ENCODE peak calls at places on chromosomes 4 and X, in five cellular contexts. B, O, X, I and F are unnamed samples.

GRCh38 chrX:14027511-14028019 is 2.1 kb downstream of the GEMIN8 start:
- DNase-seq in I (no peak), X (peak; percentile 86), B (no peak), O (no peak), F (no peak)

GRCh38 chrX:11687157-11687556 is 21.4 kb upstream of the ARHGAP6 start:
- DNase-seq in X (no peak), B (no peak), O (no peak), I (no peak), F (no peak)

GRCh38 chrX:117510453-117510852 is 606.2 kb downstream of the KLHL13 start:
- DNase-seq in I (peak; percentile 11), X (no peak), B (no peak), O (no peak), F (no peak)

GRCh38 chr4:119124314-119124713 is 11.3 kb upstream of the MYOZ2 start:
- DNase-seq in I (no peak), X (no peak), B (peak; percentile 40), O (no peak), F (no peak)

GRCh38 chrX:103210056-103210455 is 4.9 kb upstream of the BEX4 start:
- DNase-seq in I (no peak), O (no peak), B (no peak), X (no peak), F (no peak)

GRCh38 chrX:30060718-30061117 is 154.6 kb upstream of the MAGEB2 start:
- DNase-seq in O (no peak), X (peak; percentile 47), B (no peak), I (peak; percentile 13), F (no peak)

GRCh38 chrX:143568467-143568866 is 51.2 kb upstream of the SPANXN3 start:
- DNase-seq in X (no peak), O (no peak), I (no peak), B (no peak), F (no peak)

GRCh38 chr4:5165419-5166369 is 114.4 kb downstream of the STK32B start:
- DNase-seq in X (peak; percentile 66), B (no peak), I (no peak), O (no peak), F (no peak)

GRCh38 chr4:41212221-41213203 is 1.8 kb downstream of the APBB2 start:
- DNase-seq in X (peak; percentile 72), B (peak; percentile 47), I (peak; percentile 46), O (peak; percentile 59), F (no peak)

GRCh38 chr4:51895816-51896408 is 53.0 kb downstream of the DCUN1D4 start:
- DNase-seq in I (peak; percentile 77), X (peak; percentile 80), O (peak; percentile 87), B (peak; percentile 62), F (peak; percentile 70)
- H3K4me1 ChIP-seq in I (peaks cover 5% of the 10 kb centered on the region), X (peaks cover 26% of the 10 kb centered on the region), O (no peaks in the 10 kb centered on the region), B (no peaks in the 10 kb centered on the region), F (no peaks in the 10 kb centered on the region)

DNA sequence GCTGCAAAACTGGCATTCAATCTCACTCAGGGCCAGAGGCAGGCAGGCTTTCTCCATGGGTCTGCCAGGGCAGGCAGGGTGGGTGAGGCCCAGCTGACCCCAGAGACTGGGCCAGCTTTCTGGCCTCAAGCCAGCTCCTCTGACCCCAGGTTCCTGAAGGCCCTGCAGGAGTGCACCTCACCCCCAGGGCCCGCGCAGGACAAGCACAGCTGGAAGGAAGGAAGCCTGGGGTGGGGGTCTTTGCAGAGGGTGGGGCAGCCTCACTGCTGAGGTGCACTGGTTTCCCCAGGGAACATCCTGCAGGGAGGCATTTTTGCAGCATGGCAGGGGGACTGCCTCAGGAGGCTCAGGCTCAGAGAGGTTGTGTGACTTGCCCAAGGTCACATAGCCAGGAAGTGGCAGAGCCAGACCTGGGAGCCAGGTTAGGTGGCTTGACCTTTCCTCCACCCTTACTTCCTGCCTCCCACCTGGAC is 31.5 kb upstream of the AFAP1 start:
- DNase-seq in X (no peak), I (no peak), B (no peak), O (no peak), F (no peak)
- H3K4me1 ChIP-seq in X (peaks cover 56% of the 10 kb centered on the region), I (no peaks in the 10 kb centered on the region), B (peaks cover 29% of the 10 kb centered on the region), O (peaks cover 6% of the 10 kb centered on the region), F (no peaks in the 10 kb centered on the region)

DNA sequence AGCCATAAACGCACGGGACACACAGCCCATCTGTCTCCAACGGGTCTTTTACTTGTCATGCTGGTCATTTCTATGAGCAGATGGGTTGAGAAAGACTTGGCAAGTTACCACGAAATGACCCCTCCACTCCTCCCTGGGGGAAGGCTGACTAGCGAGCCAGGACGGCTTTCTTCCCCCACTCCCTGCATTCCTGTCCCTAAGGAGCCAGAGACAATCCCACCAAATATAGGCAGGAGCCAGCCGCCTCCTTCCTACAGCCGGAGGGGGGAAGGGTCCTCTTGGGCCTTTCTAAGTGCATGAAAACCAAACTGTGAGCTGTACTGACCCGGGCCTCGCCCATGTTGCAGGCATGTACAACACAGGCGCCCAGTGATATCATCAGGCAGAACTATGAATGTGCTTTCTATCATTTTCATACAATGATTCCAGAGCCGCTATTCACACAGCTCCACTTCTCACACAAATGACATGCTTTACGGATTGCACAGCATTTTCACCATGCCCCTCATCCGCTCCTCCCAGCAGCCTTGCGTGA is 28.6 kb downstream of the AFAP1 start:
- DNase-seq in B (no peak), O (no peak), I (no peak), X (no peak), F (no peak)
- H3K4me1 ChIP-seq in B (peaks cover 37% of the 10 kb centered on the region), O (no peaks in the 10 kb centered on the region), I (no peaks in the 10 kb centered on the region), X (peaks cover 44% of the 10 kb centered on the region), F (no peaks in the 10 kb centered on the region)

GRCh38 chrX:76555816-76556215 is 128.3 kb downstream of the MAGEE1 start:
- DNase-seq in X (peak; percentile 62), O (no peak), I (peak; percentile 71), B (no peak), F (no peak)

GRCh38 chrX:76550016-76550415 is 122.5 kb downstream of the MAGEE1 start:
- DNase-seq in B (no peak), X (no peak), O (no peak), I (no peak), F (no peak)

DNA sequence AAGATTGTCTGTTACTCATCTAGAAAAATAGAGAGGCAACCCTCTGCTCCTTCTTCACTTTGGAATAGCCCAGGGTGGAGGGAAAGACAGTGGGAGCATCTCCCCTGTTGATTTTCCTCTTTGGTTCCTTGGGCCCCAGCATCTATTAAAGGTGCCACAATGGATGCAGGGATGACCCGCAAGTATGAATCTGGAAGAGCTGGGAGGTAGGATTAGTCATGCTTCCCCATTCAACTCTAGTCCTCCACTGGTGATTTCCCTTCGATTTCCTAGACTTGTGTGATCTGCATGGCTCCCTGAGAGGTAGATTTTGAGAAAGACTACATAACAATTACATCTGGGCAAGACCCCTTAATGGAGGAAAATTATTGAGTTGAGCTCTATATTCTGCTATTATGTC is 127.8 kb downstream of the MAGEE1 start:
- DNase-seq in O (no peak), B (no peak), I (no peak), X (no peak), F (no peak)
- H3K4me1 ChIP-seq in O (no peaks in the 10 kb centered on the region), B (no peaks in the 10 kb centered on the region), I (no peaks in the 10 kb centered on the region), X (no peaks in the 10 kb centered on the region), F (no peaks in the 10 kb centered on the region)

DNA sequence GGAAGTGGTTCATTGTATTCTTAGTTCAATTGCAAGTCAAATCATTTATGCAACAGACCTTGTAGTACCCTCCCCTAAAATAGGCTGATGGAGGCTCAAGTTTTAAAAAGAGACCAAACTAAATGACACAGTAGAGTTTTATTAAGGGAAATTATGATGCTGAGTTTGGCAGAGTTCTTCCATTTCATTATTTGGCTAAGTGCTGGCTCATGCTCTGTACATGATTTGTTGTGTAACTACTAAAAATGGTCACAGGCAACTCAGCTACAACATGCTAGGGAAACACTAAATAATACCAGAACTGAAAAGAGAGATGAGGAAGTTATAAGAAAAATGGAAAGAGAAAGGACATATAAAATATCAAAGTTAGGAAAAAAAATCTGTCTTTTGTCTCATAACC is 96.1 kb upstream of the TFDP3 start:
- DNase-seq in X (no peak), B (no peak), I (no peak), O (no peak), F (no peak)
- H3K4me1 ChIP-seq in X (no peaks in the 10 kb centered on the region), B (no peaks in the 10 kb centered on the region), I (no peaks in the 10 kb centered on the region), O (no peaks in the 10 kb centered on the region), F (no peaks in the 10 kb centered on the region)

GRCh38 chr4:113636438-113636818 is 125.1 kb downstream of the CAMK2D start:
- DNase-seq in B (no peak), I (no peak), O (no peak), X (peak; percentile 29), F (peak; percentile 15)

GRCh38 chr4:113634081-113634969 is 127.2 kb downstream of the CAMK2D start:
- DNase-seq in B (no peak), X (peak; percentile 50), O (no peak), I (no peak), F (no peak)

GRCh38 chr4:113637363-113637762 is 124.2 kb downstream of the CAMK2D start:
- DNase-seq in I (no peak), X (peak; percentile 13), B (no peak), O (no peak), F (no peak)

GRCh38 chr4:113636877-113637276 is 124.7 kb downstream of the CAMK2D start:
- DNase-seq in I (no peak), X (peak; percentile 88), O (no peak), B (no peak), F (peak; percentile 61)

GRCh38 chr4:113635739-113636437 is 125.7 kb downstream of the CAMK2D start:
- DNase-seq in B (no peak), O (no peak), I (no peak), X (peak; percentile 49), F (no peak)
- H3K4me1 ChIP-seq in B (peaks cover 36% of the 10 kb centered on the region), O (peaks cover 13% of the 10 kb centered on the region), I (peaks cover 19% of the 10 kb centered on the region), X (peaks cover 47% of the 10 kb centered on the region), F (peaks cover 23% of the 10 kb centered on the region)

GRCh38 chr4:183633476-183634058 is 25.4 kb downstream of the RWDD4 start:
- DNase-seq in X (no peak), B (no peak), I (no peak), O (no peak), F (no peak)

GRCh38 chr4:183635333-183635732 is 23.7 kb downstream of the RWDD4 start:
- DNase-seq in B (no peak), X (no peak), I (peak; percentile 14), O (no peak), F (no peak)

GRCh38 chr4:183632689-183633088 is 26.3 kb downstream of the RWDD4 start:
- DNase-seq in X (no peak), B (no peak), O (no peak), I (peak; percentile 59), F (no peak)

GRCh38 chr4:183635737-183636136 is 23.2 kb downstream of the RWDD4 start:
- DNase-seq in B (no peak), I (peak; percentile 10), X (no peak), O (no peak), F (no peak)

DNA sequence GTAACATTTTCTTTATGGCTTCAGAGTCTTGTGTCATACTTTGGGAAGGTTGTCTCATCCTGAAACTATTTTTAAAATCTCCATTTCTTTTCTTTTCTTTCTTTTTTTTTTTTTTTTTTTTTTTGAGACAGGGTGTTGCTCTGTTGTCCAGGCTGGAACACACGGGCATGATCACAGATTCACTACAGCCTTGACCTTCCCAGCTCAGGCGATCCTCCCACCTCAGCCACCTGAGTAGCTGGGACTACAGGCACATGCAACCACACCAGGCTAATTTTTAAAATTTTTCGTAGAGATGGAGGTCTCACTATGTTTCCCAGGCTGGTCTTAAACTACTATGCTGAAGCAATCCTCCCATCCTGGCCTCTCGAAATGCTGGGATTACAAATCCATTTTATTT is 24.9 kb downstream of the RWDD4 start:
- DNase-seq in O (no peak), B (no peak), X (no peak), I (peak; percentile 21), F (no peak)
- H3K4me1 ChIP-seq in O (no peaks in the 10 kb centered on the region), B (no peaks in the 10 kb centered on the region), X (peaks cover 26% of the 10 kb centered on the region), I (peaks cover 11% of the 10 kb centered on the region), F (no peaks in the 10 kb centered on the region)